ENCODE peak calls at places on chromosome 20, in five cellular contexts. L is NCI-H1092 treated with DMSO at 0.1 percent for 48 hours, D is lung microvascular endothelial cell, C is HT1080, Y is A172. G is an unnamed sample.

GRCh38 chr20:10853176-10853575 is 179.4 kb upstream of the JAG1 start:
- DNase-seq in Y (no peak), L (no peak), D (no peak), C (no peak), G (no peak)

GRCh38 chr20:7302256-7302655 is 534.8 kb downstream of the BMP2 start:
- DNase-seq in L (no peak), Y (no peak), C (no peak), D (no peak), G (no peak)

GRCh38 chr20:61254881-61255589 is 3.0 kb downstream of the CDH4 start:
- DNase-seq in L (no peak), D (no peak), C (peak; percentile 80), Y (peak; percentile 75), G (no peak)

GRCh38 chr20:215796-216195 is 11.3 kb upstream of the DEFB129 start:
- DNase-seq in Y (no peak), L (no peak), C (no peak), D (no peak), G (no peak)

GRCh38 chr20:2911200-2911599 is 37.9 kb downstream of the PTPRA start:
- DNase-seq in C (no peak), L (no peak), Y (no peak), D (no peak), G (no peak)

GRCh38 chr20:36895036-36895435 is 19.1 kb downstream of the TLDC2 start:
- DNase-seq in D (no peak), C (no peak), Y (no peak), L (no peak), G (no peak)

GRCh38 chr20:59829415-59830106 is 103.9 kb downstream of the SYCP2 start:
- DNase-seq in D (no peak), C (no peak), Y (no peak), L (no peak), G (no peak)

GRCh38 chr20:4476903-4477302 is 244.8 kb upstream of the PRND start:
- DNase-seq in L (no peak), D (no peak), C (no peak), Y (peak; percentile 47), G (peak; percentile 83)

GRCh38 chr20:63636752-63637633 is 10.1 kb upstream of the GMEB2 start:
- DNase-seq in C (no peak), D (no peak), L (no peak), Y (no peak), G (no peak)

GRCh38 chr20:46350201-46350985 is 42.1 kb upstream of the CDH22 start:
- DNase-seq in L (no peak), Y (peak; percentile 88), C (peak; percentile 81), D (peak; percentile 79), G (peak; percentile 92)

GRCh38 chr20:32761831-32762753 is at the start of gene DNMT3B:
- DNase-seq in D (peak; percentile 80), Y (peak; percentile 65), C (peak; percentile 64), L (peak; percentile 59), G (peak; percentile 39)

GRCh38 chr20:9408422-9409300 is 105.7 kb upstream of the LAMP5 start:
- DNase-seq in Y (no peak), C (peak; percentile 21), D (no peak), L (no peak), G (peak; percentile 6)

GRCh38 chr20:44153636-44154043 is 33.3 kb downstream of the JPH2 start:
- DNase-seq in L (no peak), C (no peak), D (no peak), Y (no peak), G (no peak)

GRCh38 chr20:7722564-7722963 is 217.7 kb downstream of the HAO1 start:
- DNase-seq in C (no peak), D (peak; percentile 77), L (no peak), Y (no peak), G (no peak)

GRCh38 chr20:21705466-21706344 is at the start of gene PAX1:
- DNase-seq in Y (no peak), C (no peak), L (no peak), D (peak; percentile 28), G (no peak)

GRCh38 chr20:57027752-57028151 is 238.7 kb downstream of the BMP7 start:
- DNase-seq in Y (no peak), L (no peak), C (no peak), D (no peak), G (no peak)

GRCh38 chr20:59150821-59151251 is 12.8 kb upstream of the ZNF831 start:
- DNase-seq in C (no peak), L (no peak), Y (no peak), D (no peak), G (no peak)

GRCh38 chr20:37323985-37324384 is 22.0 kb upstream of the SRC start:
- DNase-seq in Y (peak; percentile 50), L (no peak), D (peak; percentile 51), C (no peak), G (no peak)

GRCh38 chr20:49508435-49509199 is 26.1 kb upstream of the KCNB1 start:
- DNase-seq in C (peak; percentile 29), D (peak; percentile 56), Y (peak; percentile 62), L (peak; percentile 62), G (peak; percentile 48)

GRCh38 chr20:50224553-50225255 is 34.1 kb downstream of the CEBPB start:
- DNase-seq in L (no peak), Y (peak; percentile 82), D (peak; percentile 56), C (peak; percentile 33), G (peak; percentile 58)

GRCh38 chr20:24305366-24305765 is 164.1 kb upstream of the SYNDIG1 start:
- DNase-seq in Y (no peak), L (no peak), C (no peak), D (no peak), G (no peak)

GRCh38 chr20:35042268-35042667 is 50.3 kb downstream of the TRPC4AP start:
- DNase-seq in C (no peak), L (no peak), Y (no peak), D (no peak), G (no peak)

GRCh38 chr20:3330046-3330741 is 77.3 kb downstream of the DNAAF9 start:
- DNase-seq in Y (no peak), L (no peak), D (no peak), C (peak; percentile 26), G (no peak)

GRCh38 chr20:24582373-24583168 is 113.1 kb downstream of the SYNDIG1 start:
- DNase-seq in Y (no peak), L (no peak), C (no peak), D (no peak), G (no peak)

GRCh38 chr20:41594514-41595322 is 23.5 kb downstream of the CHD6 start:
- DNase-seq in Y (no peak), D (no peak), L (no peak), C (no peak), G (no peak)

GRCh38 chr20:58819921-58820320 is 30.8 kb downstream of the GNAS-AS1 start:
- DNase-seq in Y (no peak), C (no peak), L (no peak), D (no peak), G (no peak)

GRCh38 chr20:19381947-19382346 is 169.5 kb downstream of the SLC24A3 start:
- DNase-seq in C (no peak), L (no peak), Y (no peak), D (no peak), G (no peak)

GRCh38 chr20:15069355-15069754 is 731.9 kb upstream of the FLRT3 start:
- DNase-seq in Y (no peak), L (no peak), D (no peak), C (no peak), G (no peak)

GRCh38 chr20:37387519-37388269 is 41.8 kb downstream of the SRC start:
- DNase-seq in D (no peak), Y (no peak), C (no peak), L (no peak), G (no peak)

GRCh38 chr20:37511605-37512275 is 9.3 kb upstream of the NNAT start:
- DNase-seq in Y (peak; percentile 50), C (peak; percentile 66), L (no peak), D (no peak), G (peak; percentile 48)